ENCODE peak calls at places on chromosomes 2 and 18, in seven cellular contexts. One of them, this sample, is unnamed. For H3K27me3 and H3K36me3, the result is how much of the 10 kb centered on the place peaks cover.

GRCh38 chr18:1422634-1423033 is 518.0 kb downstream of the ADCYAP1 start:
- DNase-seq in GM23248: no peak
- DNase-seq in CD8-positive, alpha-beta T cell: no peak
- DNase-seq in prostate gland: no peak
- DNase-seq in fibroblast of lung: no peak
- DNase-seq in endodermal cell: no peak
- DNase-seq in left lung: no peak
- DNase-seq in this sample: no peak

GRCh38 chr18:2657788-2658458 is 2.4 kb downstream of the SMCHD1 start:
- DNase-seq in prostate gland: peak
- DNase-seq in CD8-positive, alpha-beta T cell: no peak
- DNase-seq in GM23248: peak
- DNase-seq in fibroblast of lung: peak
- DNase-seq in left lung: no peak
- DNase-seq in endodermal cell: no peak
- DNase-seq in this sample: no peak

GRCh38 chr2:49616800-49617199 is 462.5 kb upstream of the FSHR start:
- DNase-seq in prostate gland: no peak
- DNase-seq in GM23248: peak
- DNase-seq in endodermal cell: no peak
- DNase-seq in left lung: no peak
- DNase-seq in CD8-positive, alpha-beta T cell: no peak
- DNase-seq in fibroblast of lung: peak
- DNase-seq in this sample: no peak

GRCh38 chr18:45611943-45612342 is 3.3 kb upstream of the SLC14A2 start:
- DNase-seq in CD8-positive, alpha-beta T cell: no peak
- DNase-seq in GM23248: no peak
- DNase-seq in left lung: no peak
- DNase-seq in prostate gland: no peak
- DNase-seq in endodermal cell: no peak
- DNase-seq in fibroblast of lung: no peak
- DNase-seq in this sample: no peak

GRCh38 chr2:60100034-60100433 is 453.4 kb downstream of the BCL11A start:
- DNase-seq in prostate gland: no peak
- DNase-seq in CD8-positive, alpha-beta T cell: no peak
- DNase-seq in GM23248: no peak
- DNase-seq in fibroblast of lung: no peak
- DNase-seq in endodermal cell: no peak
- DNase-seq in left lung: peak
- DNase-seq in this sample: no peak

GRCh38 chr2:83055338-83056010 is 1403.6 kb downstream of the SUCLG1 start:
- DNase-seq in CD8-positive, alpha-beta T cell: no peak
- DNase-seq in endodermal cell: no peak
- DNase-seq in fibroblast of lung: peak
- DNase-seq in GM23248: peak
- DNase-seq in left lung: no peak
- DNase-seq in prostate gland: no peak
- DNase-seq in this sample: no peak

GRCh38 chr2:192195548-192196418 is 1.1 kb upstream of the TMEFF2 start:
- DNase-seq in prostate gland: no peak
- DNase-seq in fibroblast of lung: peak
- DNase-seq in GM23248: peak
- DNase-seq in left lung: peak
- DNase-seq in CD8-positive, alpha-beta T cell: no peak
- DNase-seq in endodermal cell: peak
- DNase-seq in this sample: peak

GRCh38 chr2:43106767-43107527 is 119.5 kb downstream of the ZFP36L2 start:
- DNase-seq in GM23248: no peak
- DNase-seq in prostate gland: no peak
- DNase-seq in CD8-positive, alpha-beta T cell: no peak
- DNase-seq in endodermal cell: peak
- DNase-seq in left lung: peak
- DNase-seq in fibroblast of lung: no peak
- DNase-seq in this sample: no peak

GRCh38 chr18:53798516-53798915 is 426.0 kb downstream of the MBD2 start:
- DNase-seq in CD8-positive, alpha-beta T cell: no peak
- DNase-seq in GM23248: peak
- DNase-seq in prostate gland: no peak
- DNase-seq in endodermal cell: no peak
- DNase-seq in left lung: no peak
- DNase-seq in fibroblast of lung: peak
- DNase-seq in this sample: no peak

GRCh38 chr2:235399895-235400294 is 93.9 kb upstream of the AGAP1 start:
- DNase-seq in prostate gland: no peak
- DNase-seq in endodermal cell: no peak
- DNase-seq in left lung: no peak
- DNase-seq in CD8-positive, alpha-beta T cell: no peak
- DNase-seq in GM23248: no peak
- DNase-seq in fibroblast of lung: no peak
- DNase-seq in this sample: no peak

GRCh38 chr2:56191617-56192016 is 7.8 kb downstream of the CCDC85A start:
- DNase-seq in endodermal cell: peak
- DNase-seq in GM23248: peak
- DNase-seq in left lung: no peak
- DNase-seq in fibroblast of lung: peak
- DNase-seq in prostate gland: no peak
- DNase-seq in CD8-positive, alpha-beta T cell: no peak
- DNase-seq in this sample: no peak

GRCh38 chr18:34809697-34810096 is 99.6 kb downstream of the DTNA start:
- DNase-seq in endodermal cell: peak
- DNase-seq in prostate gland: no peak
- DNase-seq in left lung: no peak
- DNase-seq in GM23248: peak
- DNase-seq in CD8-positive, alpha-beta T cell: no peak
- DNase-seq in fibroblast of lung: peak
- DNase-seq in this sample: peak

GRCh38 chr18:34806527-34806926 is 96.4 kb downstream of the DTNA start:
- DNase-seq in endodermal cell: no peak
- DNase-seq in left lung: no peak
- DNase-seq in GM23248: no peak
- DNase-seq in prostate gland: no peak
- DNase-seq in fibroblast of lung: no peak
- DNase-seq in CD8-positive, alpha-beta T cell: no peak
- DNase-seq in this sample: no peak

GRCh38 chr18:34807106-34807796 is 97.2 kb downstream of the DTNA start:
- DNase-seq in left lung: no peak
- DNase-seq in prostate gland: no peak
- DNase-seq in GM23248: no peak
- DNase-seq in CD8-positive, alpha-beta T cell: no peak
- DNase-seq in fibroblast of lung: no peak
- DNase-seq in endodermal cell: peak
- DNase-seq in this sample: no peak

GRCh38 chr18:34805117-34805882 is 95.2 kb downstream of the DTNA start:
- DNase-seq in GM23248: no peak
- DNase-seq in prostate gland: no peak
- DNase-seq in fibroblast of lung: no peak
- DNase-seq in left lung: no peak
- DNase-seq in CD8-positive, alpha-beta T cell: no peak
- DNase-seq in endodermal cell: no peak
- DNase-seq in this sample: no peak

GRCh38 chr18:34808389-34808788 is 98.3 kb downstream of the DTNA start:
- DNase-seq in GM23248: peak
- DNase-seq in endodermal cell: no peak
- DNase-seq in CD8-positive, alpha-beta T cell: no peak
- DNase-seq in prostate gland: no peak
- DNase-seq in fibroblast of lung: no peak
- DNase-seq in left lung: no peak
- DNase-seq in this sample: no peak
- H3K27me3 ChIP-seq in GM23248: under half
- H3K27me3 ChIP-seq in endodermal cell: under half
- H3K27me3 ChIP-seq in CD8-positive, alpha-beta T cell: under half
- H3K27me3 ChIP-seq in prostate gland: under half
- H3K27me3 ChIP-seq in fibroblast of lung: under half
- H3K27me3 ChIP-seq in left lung: under half
- H3K27me3 ChIP-seq in this sample: under half

GRCh38 chr2:219181531-219181930 is 3.5 kb downstream of the RETREG2 start:
- DNase-seq in prostate gland: no peak
- DNase-seq in CD8-positive, alpha-beta T cell: no peak
- DNase-seq in endodermal cell: no peak
- DNase-seq in GM23248: no peak
- DNase-seq in fibroblast of lung: no peak
- DNase-seq in left lung: no peak
- DNase-seq in this sample: no peak

GRCh38 chr2:219180961-219181360 is 2.9 kb downstream of the RETREG2 start:
- DNase-seq in CD8-positive, alpha-beta T cell: no peak
- DNase-seq in prostate gland: no peak
- DNase-seq in left lung: no peak
- DNase-seq in fibroblast of lung: no peak
- DNase-seq in endodermal cell: no peak
- DNase-seq in GM23248: no peak
- DNase-seq in this sample: no peak

GRCh38 chr2:219178377-219179175 is 501 bp downstream of the RETREG2 start:
- DNase-seq in CD8-positive, alpha-beta T cell: no peak
- DNase-seq in fibroblast of lung: peak
- DNase-seq in prostate gland: peak
- DNase-seq in GM23248: peak
- DNase-seq in left lung: peak
- DNase-seq in endodermal cell: no peak
- DNase-seq in this sample: peak

GRCh38 chr2:219177594-219178376 is at the start of gene RETREG2:
- DNase-seq in GM23248: peak
- DNase-seq in CD8-positive, alpha-beta T cell: peak
- DNase-seq in endodermal cell: peak
- DNase-seq in prostate gland: peak
- DNase-seq in fibroblast of lung: peak
- DNase-seq in left lung: peak
- DNase-seq in this sample: peak

DNA sequence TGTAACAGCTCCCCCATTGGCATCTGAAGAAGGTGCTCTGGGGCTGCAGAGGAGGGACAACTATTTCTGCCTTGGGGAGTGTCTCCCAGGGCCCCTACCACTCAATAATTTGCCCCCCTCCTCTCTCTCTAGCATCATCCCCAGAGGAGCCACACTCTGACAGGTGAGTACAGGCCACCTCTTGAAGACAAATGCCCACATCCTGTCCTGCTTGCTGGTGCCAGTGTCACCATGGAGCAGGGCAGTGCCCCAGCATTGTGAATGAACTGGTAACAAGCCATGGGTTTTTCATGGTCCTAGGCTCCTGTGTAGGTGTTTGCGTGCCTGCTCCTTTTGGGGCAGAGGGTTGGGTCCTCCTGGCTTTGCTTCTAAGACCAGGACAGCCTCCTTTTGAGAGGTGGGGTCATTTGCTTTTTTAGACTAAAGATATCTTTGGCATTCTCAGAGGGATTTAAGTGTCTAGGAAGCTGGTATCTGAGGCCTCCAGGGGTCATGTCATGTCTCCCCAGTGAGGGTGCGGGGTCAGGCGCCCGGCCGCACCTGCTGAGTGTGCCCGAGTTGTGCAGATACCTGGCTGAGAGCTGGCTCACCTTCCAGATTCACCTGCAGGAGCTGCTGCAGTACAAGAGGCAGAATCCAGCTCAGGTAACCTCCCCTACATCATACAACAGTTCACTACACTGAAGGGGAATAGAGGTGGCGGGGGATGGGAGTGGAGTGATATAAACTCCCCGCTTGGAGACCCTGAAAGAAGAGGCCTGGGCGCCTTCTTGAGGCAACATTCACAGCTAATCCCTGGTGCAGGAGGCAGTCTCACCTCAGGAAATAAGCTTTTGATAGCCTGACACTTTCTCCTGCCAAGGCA is 1.8 kb downstream of the RETREG2 start:
- DNase-seq in CD8-positive, alpha-beta T cell: no peak
- DNase-seq in fibroblast of lung: no peak
- DNase-seq in endodermal cell: no peak
- DNase-seq in prostate gland: no peak
- DNase-seq in GM23248: no peak
- DNase-seq in left lung: no peak
- DNase-seq in this sample: no peak
- H3K36me3 ChIP-seq in CD8-positive, alpha-beta T cell: under half
- H3K36me3 ChIP-seq in fibroblast of lung: under half
- H3K36me3 ChIP-seq in endodermal cell: under half
- H3K36me3 ChIP-seq in prostate gland: under half
- H3K36me3 ChIP-seq in GM23248: under half
- H3K36me3 ChIP-seq in left lung: half or more
- H3K36me3 ChIP-seq in this sample: under half

GRCh38 chr2:85753035-85753524 is 711 bp upstream of the ATOH8 start:
- DNase-seq in endodermal cell: no peak
- DNase-seq in prostate gland: no peak
- DNase-seq in GM23248: peak
- DNase-seq in left lung: no peak
- DNase-seq in fibroblast of lung: no peak
- DNase-seq in CD8-positive, alpha-beta T cell: no peak
- DNase-seq in this sample: peak

GRCh38 chr2:85755122-85756027 is 1.6 kb downstream of the ATOH8 start:
- DNase-seq in GM23248: peak
- DNase-seq in CD8-positive, alpha-beta T cell: no peak
- DNase-seq in fibroblast of lung: no peak
- DNase-seq in prostate gland: no peak
- DNase-seq in endodermal cell: no peak
- DNase-seq in left lung: peak
- DNase-seq in this sample: no peak

GRCh38 chr2:85756195-85756594 is 2.4 kb downstream of the ATOH8 start:
- DNase-seq in prostate gland: no peak
- DNase-seq in fibroblast of lung: no peak
- DNase-seq in CD8-positive, alpha-beta T cell: no peak
- DNase-seq in GM23248: no peak
- DNase-seq in endodermal cell: no peak
- DNase-seq in left lung: peak
- DNase-seq in this sample: no peak

GRCh38 chr2:85753525-85754312 is at the start of gene ATOH8:
- DNase-seq in prostate gland: peak
- DNase-seq in CD8-positive, alpha-beta T cell: no peak
- DNase-seq in left lung: peak
- DNase-seq in GM23248: peak
- DNase-seq in endodermal cell: peak
- DNase-seq in fibroblast of lung: peak
- DNase-seq in this sample: peak

DNA sequence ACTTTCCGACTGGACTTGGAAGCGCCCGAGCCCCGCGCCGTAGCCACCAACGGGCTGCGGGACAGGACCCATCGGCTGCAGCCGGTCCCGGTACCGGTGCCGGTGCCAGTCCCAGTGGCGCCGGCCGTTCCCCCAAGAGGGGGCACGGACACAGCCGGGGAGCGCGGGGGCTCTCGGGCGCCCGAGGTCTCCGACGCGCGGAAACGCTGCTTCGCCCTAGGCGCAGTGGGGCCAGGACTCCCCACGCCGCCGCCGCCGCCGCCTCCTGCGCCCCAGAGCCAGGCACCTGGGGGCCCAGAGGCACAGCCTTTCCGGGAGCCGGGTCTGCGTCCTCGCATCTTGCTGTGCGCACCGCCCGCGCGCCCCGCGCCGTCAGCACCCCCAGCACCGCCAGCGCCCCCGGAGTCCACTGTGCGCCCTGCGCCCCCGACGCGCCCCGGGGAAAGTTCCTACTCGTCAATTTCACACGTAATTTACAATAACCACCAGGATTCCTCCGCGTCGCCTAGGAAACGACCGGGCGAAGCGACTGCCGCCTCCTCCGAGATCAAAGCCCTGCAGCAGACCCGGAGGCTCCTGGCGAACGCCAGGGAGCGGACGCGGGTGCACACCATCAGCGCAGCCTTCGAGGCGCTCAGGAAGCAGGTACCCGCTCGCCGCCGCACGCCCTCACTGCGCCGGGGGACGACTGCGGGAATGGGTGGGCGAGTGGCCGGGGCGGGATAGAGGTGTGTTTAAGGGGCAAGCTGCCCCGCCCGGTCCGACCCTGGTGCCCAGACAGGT is 713 bp downstream of the ATOH8 start:
- DNase-seq in fibroblast of lung: peak
- DNase-seq in GM23248: peak
- DNase-seq in prostate gland: no peak
- DNase-seq in left lung: peak
- DNase-seq in CD8-positive, alpha-beta T cell: no peak
- DNase-seq in endodermal cell: peak
- DNase-seq in this sample: peak
- H3K27me3 ChIP-seq in fibroblast of lung: under half
- H3K27me3 ChIP-seq in GM23248: under half
- H3K27me3 ChIP-seq in prostate gland: under half
- H3K27me3 ChIP-seq in left lung: under half
- H3K27me3 ChIP-seq in CD8-positive, alpha-beta T cell: under half
- H3K27me3 ChIP-seq in endodermal cell: half or more
- H3K27me3 ChIP-seq in this sample: under half

GRCh38 chr2:217075225-217075802 is 215.4 kb upstream of the TNP1 start:
- DNase-seq in endodermal cell: peak
- DNase-seq in fibroblast of lung: peak
- DNase-seq in left lung: no peak
- DNase-seq in prostate gland: no peak
- DNase-seq in GM23248: peak
- DNase-seq in CD8-positive, alpha-beta T cell: no peak
- DNase-seq in this sample: peak
- H3K36me3 ChIP-seq in endodermal cell: under half
- H3K36me3 ChIP-seq in fibroblast of lung: under half
- H3K36me3 ChIP-seq in left lung: under half
- H3K36me3 ChIP-seq in prostate gland: under half
- H3K36me3 ChIP-seq in GM23248: under half
- H3K36me3 ChIP-seq in CD8-positive, alpha-beta T cell: under half
- H3K36me3 ChIP-seq in this sample: under half

This sample was measured in aorta.